ENCODE peak calls at places on chromosomes 1 and 21, in eight cellular contexts. F is kidney epithelial cell, C is AG04450, D is cardiac muscle cell, Q is nephron progenitor cell, Y is ascending aorta, S is neural crest cell, T is coronary artery. L is an unnamed sample.

GRCh38 chr1:1397839-1398523 is 1.2 kb downstream of the CCNL2 start:
- DNase-seq in C (no peak), Q (no peak), F (no peak), S (no peak), Y (no peak), D (no peak), T (no peak), L (no peak)

GRCh38 chr1:40931601-40932000 is 47.9 kb upstream of the CTPS1 start:
- DNase-seq in T (no peak), Q (no peak), C (no peak), Y (no peak), S (no peak), D (no peak), F (no peak), L (no peak)

GRCh38 chr21:44418108-44418875 is 37.0 kb upstream of the LRRC3 start:
- DNase-seq in Q (no peak), C (no peak), D (no peak), F (no peak), T (peak; percentile 62), S (no peak), Y (no peak), L (peak; percentile 83)

GRCh38 chr1:242404296-242404695 is 120.2 kb downstream of the PLD5 start:
- DNase-seq in F (no peak), C (no peak), Q (no peak), S (no peak), T (no peak), D (no peak), Y (no peak), L (no peak)

GRCh38 chr1:212485895-212486590 is 53.3 kb downstream of the NENF start:
- DNase-seq in S (no peak), Y (peak; percentile 84), Q (peak; percentile 23), F (peak; percentile 99), D (peak; percentile 17), C (peak; percentile 64), T (no peak), L (peak; percentile 89)

GRCh38 chr1:91078859-91079258 is 57.0 kb upstream of the ZNF644 start:
- DNase-seq in Y (no peak), D (no peak), C (no peak), T (no peak), Q (no peak), F (no peak), S (no peak), L (no peak)

GRCh38 chr1:33916786-33917185 is 52.9 kb downstream of the HMGB4 start:
- DNase-seq in T (no peak), Y (no peak), C (no peak), S (no peak), F (no peak), Q (no peak), D (no peak), L (no peak)

GRCh38 chr1:164366014-164366413 is 193.0 kb upstream of the PBX1 start:
- DNase-seq in D (no peak), C (no peak), Q (no peak), S (no peak), F (no peak), T (no peak), Y (no peak), L (no peak)

GRCh38 chr1:70836456-70836855 is 211.2 kb downstream of the PTGER3 start:
- DNase-seq in S (no peak), C (no peak), Q (no peak), D (no peak), T (no peak), Y (no peak), F (no peak), L (no peak)

GRCh38 chr1:89779541-89779940 is 41.3 kb upstream of the LRRC8D start:
- DNase-seq in Y (no peak), S (no peak), D (no peak), T (no peak), Q (no peak), F (no peak), C (no peak), L (no peak)

GRCh38 chr1:245990315-245991022 is 516.6 kb downstream of the SMYD3 start:
- DNase-seq in Y (no peak), Q (no peak), T (no peak), C (no peak), D (no peak), F (no peak), S (no peak), L (no peak)

GRCh38 chr1:114468047-114468446 is 43.0 kb downstream of the TRIM33 start:
- DNase-seq in C (no peak), Y (no peak), T (no peak), D (peak; percentile 1), S (no peak), F (no peak), Q (no peak), L (no peak)

GRCh38 chr1:165824269-165824643 is 3.2 kb upstream of the UCK2 start:
- DNase-seq in D (no peak), Y (no peak), C (no peak), S (no peak), T (no peak), F (no peak), Q (no peak), L (no peak)

GRCh38 chr1:152884966-152885624 is 7.0 kb downstream of the SMCP start:
- DNase-seq in F (no peak), C (no peak), S (no peak), T (no peak), Y (no peak), D (no peak), Q (no peak), L (no peak)

GRCh38 chr21:16243396-16243795 is 513.6 kb downstream of the USP25 start:
- DNase-seq in Y (no peak), F (no peak), T (no peak), D (no peak), C (no peak), S (no peak), Q (no peak), L (no peak)

GRCh38 chr1:178483251-178483957 is 13.4 kb downstream of the CLEC20A start:
- DNase-seq in S (no peak), Y (no peak), T (no peak), D (no peak), C (no peak), Q (no peak), F (no peak), L (no peak)

GRCh38 chr1:77831566-77831965 is 52.1 kb downstream of the MIGA1 start:
- DNase-seq in Q (no peak), T (no peak), Y (no peak), S (no peak), C (no peak), F (no peak), D (no peak), L (no peak)

GRCh38 chr1:236302941-236303340 is 21.2 kb upstream of the ERO1B start:
- DNase-seq in C (no peak), S (no peak), F (no peak), Y (no peak), D (no peak), T (no peak), Q (no peak), L (no peak)

GRCh38 chr1:78836736-78837135 is 169.8 kb downstream of the ADGRL4 start:
- DNase-seq in D (no peak), Q (no peak), F (no peak), C (no peak), T (no peak), S (no peak), Y (no peak), L (no peak)

GRCh38 chr1:235503333-235504121 is 725 bp downstream of the B3GALNT2 start:
- DNase-seq in S (peak; percentile 34), Y (no peak), T (no peak), D (peak; percentile 77), F (no peak), C (no peak), Q (peak; percentile 69), L (peak; percentile 86)

DNA sequence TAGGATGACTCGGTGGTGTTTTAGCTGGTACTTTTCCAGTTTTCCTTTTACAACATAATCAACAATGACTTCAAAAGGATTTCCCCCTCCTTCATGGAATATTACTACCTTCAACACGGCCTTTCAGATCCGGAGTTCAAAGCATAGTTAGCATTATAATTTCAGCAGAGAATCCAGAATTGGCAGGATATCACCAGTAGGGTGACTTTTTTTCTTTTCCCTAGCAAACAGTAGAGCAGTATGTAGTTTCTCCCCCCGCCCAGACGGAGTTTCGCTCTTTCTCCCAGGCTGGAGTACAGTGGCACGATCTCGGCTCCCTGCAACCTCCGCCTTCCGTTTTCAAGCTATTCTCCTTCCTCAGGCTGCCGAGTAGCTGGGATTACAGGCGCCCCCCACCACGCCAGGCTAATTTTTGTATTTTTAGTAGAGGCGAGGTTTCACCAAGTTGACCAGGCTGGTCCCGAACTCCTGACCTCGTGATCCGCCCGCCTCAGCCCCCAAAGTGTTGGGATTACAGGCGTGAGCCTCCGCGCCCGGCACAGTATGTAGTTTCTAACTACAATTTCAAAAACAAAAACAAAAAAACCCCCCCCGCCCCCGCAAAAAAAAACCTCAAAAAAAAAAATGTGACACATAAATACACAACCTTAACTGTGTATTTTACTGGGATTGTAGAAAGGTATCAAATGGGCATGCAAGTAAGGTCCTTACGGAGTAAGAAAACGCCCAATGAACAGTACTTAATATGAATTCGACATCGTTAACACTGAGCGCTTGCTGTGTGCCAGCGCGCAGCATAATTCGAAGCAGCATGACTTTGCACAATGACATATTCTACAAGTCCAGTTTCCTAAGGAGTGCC is 1.5 kb upstream of the COX20 start:
- DNase-seq in C (no peak), D (peak; percentile 48), S (peak; percentile 43), F (no peak), Y (no peak), T (no peak), Q (peak; percentile 35), L (no peak)
- TF ChIP-seq CTCF in C (peak; percentile 38), D (peak; percentile 26), S (peak; percentile 57), F (peak; percentile 23), Y (peak; percentile 23), T (no peak), Q (peak; percentile 4), L (peak; percentile 43)

GRCh38 chr1:17669866-17670451 is 85.2 kb upstream of the ACTL8 start:
- DNase-seq in D (no peak), S (no peak), C (no peak), F (no peak), T (no peak), Q (no peak), Y (no peak), L (no peak)
- TF ChIP-seq CTCF in D (no peak), S (no peak), C (no peak), F (no peak), T (no peak), Q (no peak), Y (no peak), L (no peak)

DNA sequence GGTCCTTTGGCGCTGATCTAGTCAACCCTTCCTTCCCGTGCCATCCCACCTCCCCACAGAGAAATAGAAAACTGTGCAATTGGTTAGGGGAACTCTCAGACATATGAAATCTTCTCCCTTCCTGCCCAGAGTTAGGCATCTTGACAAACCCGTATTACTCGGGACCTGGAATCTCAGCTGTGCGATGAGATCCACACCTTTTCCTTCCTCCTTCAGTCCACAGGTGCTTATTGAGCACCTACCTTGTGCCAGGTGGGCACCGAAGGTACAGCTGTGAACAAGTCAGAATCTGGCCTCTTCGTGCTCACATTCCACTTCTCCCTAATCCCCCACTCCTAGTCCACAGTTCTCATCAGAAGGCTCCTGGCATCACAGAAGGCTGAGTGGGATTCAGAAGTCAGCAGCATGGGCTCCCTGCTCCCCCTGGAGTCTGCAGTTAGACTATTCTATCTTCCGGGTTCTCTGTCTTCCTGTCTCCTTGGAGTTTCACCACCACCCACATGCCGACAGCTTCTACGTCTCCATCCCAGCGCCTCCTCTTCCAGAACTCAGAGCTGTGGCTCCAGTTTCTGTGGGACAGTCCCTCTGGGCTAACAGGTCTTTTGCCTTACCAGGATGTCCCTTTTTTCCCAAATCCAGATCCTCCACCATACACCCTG is 23.0 kb downstream of the KNCN start:
- DNase-seq in T (no peak), Y (no peak), D (peak; percentile 26), S (no peak), F (no peak), C (no peak), Q (no peak), L (no peak)
- TF ChIP-seq CTCF in T (no peak), Y (no peak), D (peak; percentile 25), S (peak; percentile 38), F (no peak), C (peak; percentile 40), Q (no peak), L (peak; percentile 10)

GRCh38 chr1:201480231-201481003 is 11.4 kb upstream of the PHLDA3 start:
- DNase-seq in F (no peak), T (peak; percentile 91), S (no peak), Y (peak; percentile 57), C (no peak), D (peak; percentile 85), Q (peak; percentile 57), L (no peak)
- TF ChIP-seq CTCF in F (peak; percentile 18), T (no peak), S (no peak), Y (no peak), C (peak; percentile 6), D (peak; percentile 10), Q (no peak), L (no peak)